ENCODE peak calls at places on chromosomes 12 and 14, in four cellular contexts. N is SK-N-SH, C is HepG2, O is lower leg skin. M is an unnamed sample.
A peak's percentile ranks its signal among the peaks of the same experiment; 100 is the strongest.

GRCh38 chr12:53217930-53218307 is 10.9 kb upstream of the ITGB7 start:
- DNase-seq in N (no peak), C (no peak), O (no peak), M (no peak)

GRCh38 chr12:14356147-14356546 is 9.3 kb upstream of the ATF7IP start:
- DNase-seq in N (no peak), C (no peak), O (no peak), M (no peak)

GRCh38 chr14:95295600-95296376 is 23.9 kb downstream of the CLMN start:
- DNase-seq in N (no peak), C (peak; percentile 86), O (no peak), M (no peak)

GRCh38 chr14:29919845-29920244 is 7.8 kb downstream of the PRKD1 start:
- DNase-seq in N (no peak), C (no peak), O (no peak), M (no peak)

GRCh38 chr12:100497105-100497795 is 23.6 kb downstream of the NR1H4 start:
- DNase-seq in N (no peak), C (no peak), O (no peak), M (no peak)

GRCh38 chr12:5039815-5040214 is 3.9 kb upstream of the KCNA5 start:
- DNase-seq in N (no peak), C (no peak), O (no peak), M (no peak)

GRCh38 chr12:131726-132465 is 65.3 kb downstream of the IQSEC3 start:
- DNase-seq in N (no peak), C (no peak), O (no peak), M (no peak)

GRCh38 chr12:60308366-60309000 is 712.7 kb downstream of the SLC16A7 start:
- DNase-seq in N (no peak), C (no peak), O (no peak), M (no peak)

GRCh38 chr14:75460402-75460801 is 32.6 kb downstream of the JDP2 start:
- DNase-seq in N (no peak), C (no peak), O (no peak), M (no peak)

GRCh38 chr14:99676657-99677056 is 7.4 kb upstream of the CYP46A1 start:
- DNase-seq in N (no peak), C (no peak), O (no peak), M (no peak)

GRCh38 chr12:58034311-58034710 is 92.9 kb downstream of the ATP23 start:
- DNase-seq in N (no peak), C (no peak), O (no peak), M (no peak)

GRCh38 chr14:68660495-68660894 is 132.4 kb downstream of the ZFP36L1 start:
- DNase-seq in N (no peak), C (no peak), O (no peak), M (no peak)

GRCh38 chr14:68512088-68512487 is 280.8 kb downstream of the ZFP36L1 start:
- DNase-seq in N (peak; percentile 66), C (no peak), O (no peak), M (no peak)

GRCh38 chr12:64419696-64420095 is 15.5 kb downstream of the XPOT start:
- DNase-seq in N (no peak), C (no peak), O (no peak), M (no peak)

GRCh38 chr14:103360548-103360947 is 24.7 kb upstream of the MARK3 start:
- DNase-seq in N (no peak), C (no peak), O (no peak), M (no peak)

GRCh38 chr14:90991690-90992443 is 68.6 kb downstream of the RPS6KA5 start:
- DNase-seq in N (no peak), C (no peak), O (no peak), M (no peak)

GRCh38 chr12:65875635-65876034 is 51.4 kb downstream of the HMGA2 start:
- DNase-seq in N (no peak), C (no peak), O (no peak), M (no peak)

GRCh38 chr12:131987552-131987951 is 37.8 kb downstream of the EP400 start:
- DNase-seq in N (no peak), C (no peak), O (no peak), M (no peak)

GRCh38 chr12:32155911-32156585 is 49.4 kb downstream of the BICD1 start:
- DNase-seq in N (peak; percentile 32), C (no peak), O (no peak), M (no peak)

GRCh38 chr14:93976477-93977057 is at the start of gene ASB2:
- DNase-seq in N (no peak), C (no peak), O (no peak), M (no peak)

GRCh38 chr14:75459099-75459741 is 31.4 kb downstream of the JDP2 start:
- DNase-seq in N (no peak), C (no peak), O (no peak), M (no peak)

GRCh38 chr12:47303207-47303606 is 223.4 kb upstream of the AMIGO2 start:
- DNase-seq in N (no peak), C (no peak), O (no peak), M (no peak)

GRCh38 chr12:87120440-87120839 is 864.2 kb upstream of the MGAT4C start:
- DNase-seq in N (no peak), C (peak; percentile 0), O (no peak), M (no peak)

GRCh38 chr14:77980475-77981321 is 180.8 kb downstream of the ADCK1 start:
- DNase-seq in N (no peak), C (no peak), O (no peak), M (no peak)

GRCh38 chr12:121533391-121534090 is 47.3 kb downstream of the KDM2B start:
- DNase-seq in N (no peak), C (no peak), O (no peak), M (no peak)

GRCh38 chr12:61654698-61655097 is 605.5 kb upstream of the USP15 start:
- DNase-seq in N (no peak), C (peak; percentile 7), O (no peak), M (no peak)

GRCh38 chr12:46858368-46858767 is 32.6 kb upstream of the SLC38A4 start:
- DNase-seq in N (no peak), C (no peak), O (no peak), M (no peak)

GRCh38 chr12:34299802-34300193 is 277.5 kb downstream of the ALG10 start:
- DNase-seq in N (no peak), C (no peak), O (no peak), M (no peak)

GRCh38 chr14:55245657-55246268 is 25.5 kb upstream of the FBXO34 start:
- DNase-seq in N (no peak), C (peak; percentile 25), O (no peak), M (no peak)
- TF ChIP-seq CTCF in N (peak; percentile 72), C (peak; percentile 58), O (no peak), M (peak; percentile 70)

GRCh38 chr14:33948143-33948962 is 2.5 kb downstream of the EGLN3 start:
- DNase-seq in N (no peak), C (no peak), O (no peak), M (no peak)

GRCh38 chr14:33951183-33951840 is 438 bp upstream of the EGLN3 start:
- DNase-seq in N (no peak), C (no peak), O (no peak), M (no peak)

GRCh38 chr14:33950320-33951182 is at the start of gene EGLN3:
- DNase-seq in N (peak; percentile 95), C (peak; percentile 55), O (peak; percentile 84), M (no peak)

GRCh38 chr14:33946679-33947078 is 4.2 kb downstream of the EGLN3 start:
- DNase-seq in N (no peak), C (no peak), O (no peak), M (no peak)

GRCh38 chr14:33949051-33950037 is 1.5 kb downstream of the EGLN3 start:
- DNase-seq in N (no peak), C (no peak), O (no peak), M (no peak)
- H3K4me3 ChIP-seq in N (no peak overlapping the region), C (peak overlapping the region; percentile 38), O (peak overlapping the region; percentile 66), M (peak overlapping the region; percentile 66)

DNA sequence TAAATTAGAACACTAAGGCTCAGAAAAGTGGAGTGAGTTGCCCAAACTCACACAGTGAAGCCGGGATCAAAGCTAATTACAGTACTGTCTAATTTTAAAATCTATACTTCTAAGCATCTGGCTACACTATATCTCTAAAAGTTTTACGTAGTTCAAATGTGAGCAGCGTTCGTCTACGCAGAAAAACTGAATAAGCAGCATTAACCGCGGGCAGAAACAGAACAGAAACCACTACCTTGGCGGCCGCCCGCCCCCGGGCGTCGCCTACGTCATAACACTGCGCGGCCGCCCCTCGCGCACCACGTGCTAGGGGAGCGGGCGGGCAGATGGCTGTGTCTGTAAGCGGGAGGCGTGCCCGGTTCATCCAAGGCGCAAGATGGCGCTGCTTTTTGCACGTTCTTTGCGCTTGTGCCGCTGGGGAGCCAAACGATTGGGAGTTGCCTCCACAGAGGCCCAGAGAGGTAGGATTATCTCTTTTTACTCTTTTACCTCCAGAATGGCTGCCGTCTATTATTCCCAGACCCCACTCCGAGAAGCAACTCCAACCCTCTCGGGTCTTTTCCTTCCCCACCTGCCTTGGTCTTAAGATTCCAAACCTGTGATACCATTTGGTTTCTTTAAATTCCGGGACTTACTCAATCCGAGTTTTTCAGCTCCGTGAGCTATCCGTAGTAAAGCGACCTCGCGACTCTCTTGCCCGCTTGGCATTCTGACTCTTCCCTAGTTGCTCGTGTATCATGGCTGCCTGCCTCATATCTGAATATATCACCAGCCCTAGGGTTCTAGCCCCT is at the start of gene SPRYD4:
- DNase-seq in N (peak; percentile 94), C (peak; percentile 82), O (peak; percentile 92), M (peak; percentile 86)
- TF ChIP-seq CTCF in N (peak; percentile 45), C (peak; percentile 90), O (no peak), M (peak; percentile 27)

DNA sequence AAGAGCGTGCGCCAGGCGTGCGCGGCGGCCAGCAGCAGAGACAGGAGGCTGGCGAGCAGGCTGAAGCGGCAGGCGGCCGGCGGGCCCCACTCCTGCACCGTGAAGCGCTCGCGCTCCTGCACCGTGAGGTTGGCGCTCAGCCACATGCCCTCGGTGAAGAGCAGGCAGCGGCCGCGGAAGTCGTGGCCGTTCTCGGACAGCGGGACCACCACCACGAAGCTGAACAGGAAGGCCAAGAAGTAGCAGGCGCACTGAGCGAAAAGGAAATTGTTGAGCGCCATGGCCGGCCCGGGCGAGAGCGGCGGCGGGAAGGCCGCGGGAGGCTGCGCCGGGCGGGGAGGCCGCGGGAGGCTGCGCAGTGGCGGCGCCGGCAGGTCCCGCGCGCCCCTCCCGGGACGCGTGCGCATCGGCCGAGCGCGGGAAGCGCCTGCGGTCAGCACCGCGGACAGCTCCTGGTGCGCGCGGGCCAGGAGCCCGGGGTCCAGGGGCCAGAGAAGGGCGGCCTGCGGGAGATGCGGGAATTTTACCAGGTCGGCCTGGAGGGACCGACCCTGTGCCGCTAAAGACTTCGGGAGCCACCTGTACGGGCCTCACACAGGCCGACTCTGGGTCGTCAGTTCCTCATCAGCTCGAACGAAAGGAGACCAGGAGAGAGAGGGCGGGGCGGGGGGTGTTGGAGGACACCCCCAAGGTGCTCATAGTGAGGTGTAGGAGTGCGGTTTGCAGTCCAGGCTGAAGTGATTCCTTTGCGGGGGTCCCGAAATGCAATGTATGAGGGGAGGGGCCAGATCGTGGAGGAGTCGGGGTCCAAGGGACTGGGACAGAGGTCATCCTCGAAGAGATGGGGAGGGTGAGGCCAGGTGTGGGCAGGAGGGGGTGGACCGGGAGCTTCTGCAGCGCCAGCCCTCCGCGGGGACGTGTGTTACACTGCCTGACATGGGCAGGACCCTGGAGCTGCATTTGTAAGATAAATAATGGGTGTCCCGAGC is at the start of gene TMEM179:
- DNase-seq in N (peak; percentile 76), C (peak; percentile 7), O (no peak), M (no peak)
- H3K4me3 ChIP-seq in N (peak within 1 kb of the TSS; percentile 38), C (no peak within 1 kb of the TSS), O (no peak within 1 kb of the TSS), M (no peak within 1 kb of the TSS)